ENCODE peak calls at places on chromosome 4, in eight cellular contexts. W, N, K, Y, G, V, Z and C are unnamed samples.

GRCh38 chr4:87428979-87429378 is 6.6 kb downstream of the NUDT9 start:
- DNase-seq in W (no peak), N (no peak), K (no peak), Y (no peak), G (no peak), V (no peak), Z (no peak), C (no peak)

GRCh38 chr4:100146756-100147155 is 43.5 kb downstream of the DDIT4L start:
- DNase-seq in W (no peak), N (no peak), K (peak; percentile 6), Y (no peak), G (no peak), V (no peak), Z (no peak), C (no peak)

GRCh38 chr4:40956726-40957255 is 207.0 kb downstream of the NSUN7 start:
- DNase-seq in W (no peak), N (no peak), K (peak; percentile 46), Y (no peak), G (peak; percentile 62), V (no peak), Z (no peak), C (no peak)

GRCh38 chr4:7172508-7172907 is 19.8 kb upstream of the SORCS2 start:
- DNase-seq in W (no peak), N (no peak), K (no peak), Y (no peak), G (no peak), V (no peak), Z (no peak), C (no peak)

GRCh38 chr4:41546638-41547037 is 8.7 kb downstream of the LIMCH1 start:
- DNase-seq in W (no peak), N (no peak), K (no peak), Y (no peak), G (no peak), V (no peak), Z (no peak), C (no peak)

GRCh38 chr4:63578383-63578782 is 830.9 kb downstream of the TECRL start:
- DNase-seq in W (no peak), N (no peak), K (no peak), Y (no peak), G (no peak), V (no peak), Z (no peak), C (no peak)

GRCh38 chr4:113080050-113080449 is 30.6 kb downstream of the ANK2 start:
- DNase-seq in W (no peak), N (no peak), K (peak; percentile 2), Y (peak; percentile 19), G (peak; percentile 3), V (no peak), Z (no peak), C (no peak)

GRCh38 chr4:95085118-95085833 is 327.5 kb downstream of the BMPR1B start:
- DNase-seq in W (no peak), N (no peak), K (no peak), Y (no peak), G (no peak), V (no peak), Z (no peak), C (no peak)

GRCh38 chr4:176794151-176794550 is 1.4 kb upstream of the VEGFC start:
- DNase-seq in W (no peak), N (no peak), K (peak; percentile 98), Y (no peak), G (peak; percentile 79), V (no peak), Z (no peak), C (no peak)

GRCh38 chr4:55458611-55459010 is 62.9 kb downstream of the TMEM165 start:
- DNase-seq in W (no peak), N (no peak), K (peak; percentile 41), Y (no peak), G (no peak), V (no peak), Z (no peak), C (no peak)
- H3K27ac ChIP-seq in W (no peak overlapping the region), N (no peak overlapping the region), K (no peak overlapping the region), Y (no peak overlapping the region), G (no peak overlapping the region), V (no peak overlapping the region), Z (no peak overlapping the region), C (no peak overlapping the region)

GRCh38 chr4:182916483-182917181 is 554 bp downstream of the DCTD start:
- DNase-seq in W (peak; percentile 80), N (peak; percentile 73), K (peak; percentile 79), Y (no peak), G (peak; percentile 80), V (peak; percentile 47), Z (peak; percentile 78), C (peak; percentile 38)

GRCh38 chr4:182918791-182919302 is 1.7 kb upstream of the DCTD start:
- DNase-seq in W (no peak), N (no peak), K (no peak), Y (no peak), G (no peak), V (no peak), Z (no peak), C (no peak)

GRCh38 chr4:182918044-182918607 is 940 bp upstream of the DCTD start:
- DNase-seq in W (no peak), N (no peak), K (no peak), Y (no peak), G (no peak), V (no peak), Z (no peak), C (no peak)

GRCh38 chr4:182914357-182914756 is 2.8 kb downstream of the DCTD start:
- DNase-seq in W (no peak), N (no peak), K (no peak), Y (no peak), G (no peak), V (no peak), Z (no peak), C (no peak)

GRCh38 chr4:182917182-182918043 is at the start of gene DCTD:
- DNase-seq in W (peak; percentile 81), N (peak; percentile 84), K (peak; percentile 65), Y (peak; percentile 92), G (peak; percentile 81), V (peak; percentile 63), Z (peak; percentile 88), C (peak; percentile 26)
- TF ChIP-seq CTCF in W (peak; percentile 27), N (peak; percentile 37), K (peak; percentile 29), Y (peak; percentile 57), G (peak; percentile 48), V (peak; percentile 32), Z (peak; percentile 47), C (no peak)

DNA sequence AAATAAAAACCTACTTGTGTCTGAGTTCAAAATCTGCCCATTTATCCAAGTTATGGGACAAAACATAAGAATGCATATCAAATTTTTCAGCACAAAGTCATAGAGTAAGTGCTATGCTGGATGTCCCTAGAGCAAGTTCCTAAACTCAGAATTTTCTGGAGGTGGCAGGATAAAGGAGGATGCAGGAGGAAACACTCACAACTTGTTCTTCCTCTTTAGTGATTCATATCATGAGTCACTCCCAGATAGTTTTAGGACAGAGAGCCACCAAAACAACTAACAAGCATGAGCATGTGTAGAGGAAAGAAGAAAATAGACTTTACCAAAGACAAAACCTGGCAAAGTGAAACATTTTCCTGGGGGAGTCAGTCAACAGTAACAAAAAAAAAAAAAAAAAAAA is 302.7 kb downstream of the KCTD8 start:
- DNase-seq in W (no peak), N (no peak), K (peak; percentile 48), Y (no peak), G (no peak), V (no peak), Z (no peak), C (no peak)
- H3K27ac ChIP-seq in W (no peak overlapping the region), N (no peak overlapping the region), K (no peak overlapping the region), Y (no peak overlapping the region), G (no peak overlapping the region), V (no peak overlapping the region), Z (no peak overlapping the region), C (no peak overlapping the region)

DNA sequence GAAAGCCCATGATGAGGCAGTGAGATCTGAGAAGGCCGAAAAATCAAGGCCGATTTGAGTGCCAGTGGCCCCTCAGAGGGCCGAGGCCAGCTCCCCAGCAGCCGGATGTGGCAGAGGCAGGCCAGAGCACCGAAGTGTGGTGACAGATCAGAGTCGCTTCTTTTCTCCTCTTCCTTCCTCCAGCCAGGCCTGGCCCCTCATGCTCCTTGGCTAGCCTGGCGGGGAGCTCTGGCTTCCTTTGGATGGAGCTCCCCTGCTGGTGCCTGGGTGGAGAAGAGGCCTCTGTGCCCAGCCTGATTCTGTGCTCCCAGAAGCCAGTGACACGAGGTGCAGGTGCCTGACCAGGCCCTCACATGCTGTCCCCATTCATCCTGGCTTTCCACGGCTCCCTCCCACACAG is 127.2 kb upstream of the PABPC4L start:
- DNase-seq in W (no peak), N (no peak), K (no peak), Y (no peak), G (no peak), V (no peak), Z (no peak), C (no peak)
- TF ChIP-seq CTCF in W (no peak), N (no peak), K (no peak), Y (no peak), G (no peak), V (no peak), Z (no peak), C (no peak)

GRCh38 chr4:108834167-108834566 is 71.3 kb upstream of the ETNPPL start:
- DNase-seq in W (no peak), N (no peak), K (peak; percentile 87), Y (no peak), G (peak; percentile 42), V (no peak), Z (no peak), C (no peak)
- H3K27ac ChIP-seq in W (no peak overlapping the region), N (no peak overlapping the region), K (no peak overlapping the region), Y (no peak overlapping the region), G (no peak overlapping the region), V (no peak overlapping the region), Z (no peak overlapping the region), C (no peak overlapping the region)

GRCh38 chr4:101346312-101346561 is 1.1 kb downstream of the PPP3CA start:
- DNase-seq in W (no peak), N (no peak), K (no peak), Y (no peak), G (no peak), V (no peak), Z (no peak), C (no peak)

GRCh38 chr4:101346562-101347266 is 612 bp downstream of the PPP3CA start:
- DNase-seq in W (peak; percentile 66), N (peak; percentile 70), K (peak; percentile 53), Y (peak; percentile 80), G (peak; percentile 82), V (peak; percentile 55), Z (peak; percentile 77), C (peak; percentile 22)

GRCh38 chr4:101345271-101345595 is 2.1 kb downstream of the PPP3CA start:
- DNase-seq in W (no peak), N (no peak), K (peak; percentile 24), Y (no peak), G (peak; percentile 59), V (peak; percentile 15), Z (no peak), C (no peak)

GRCh38 chr4:101347267-101347556 is at the start of gene PPP3CA:
- DNase-seq in W (no peak), N (peak; percentile 60), K (no peak), Y (no peak), G (no peak), V (no peak), Z (peak; percentile 78), C (no peak)

GRCh38 chr4:101345596-101346311 is 1.6 kb downstream of the PPP3CA start:
- DNase-seq in W (peak; percentile 60), N (peak; percentile 65), K (peak; percentile 39), Y (peak; percentile 61), G (peak; percentile 65), V (peak; percentile 43), Z (peak; percentile 76), C (no peak)
- TF ChIP-seq CTCF in W (no peak), N (no peak), K (no peak), Y (peak; percentile 3), G (no peak), V (no peak), Z (no peak), C (no peak)

GRCh38 chr4:5963611-5964010 is 54.6 kb downstream of the C4orf50 start:
- DNase-seq in W (no peak), N (no peak), K (no peak), Y (peak; percentile 44), G (no peak), V (no peak), Z (no peak), C (no peak)
- H3K27ac ChIP-seq in W (no peak overlapping the region), N (no peak overlapping the region), K (no peak overlapping the region), Y (no peak overlapping the region), G (no peak overlapping the region), V (no peak overlapping the region), Z (no peak overlapping the region), C (no peak overlapping the region)